ENCODE peak calls at places on chromosomes 1 and 21, in six cellular contexts. T is GM12891, Q is K562, P is H1, X is GM12878, J is HepG2. L is an unnamed sample.

GRCh38 chr1:69737527-69738176 is 169.9 kb downstream of the LRRC7 start:
- DNase-seq in T (no peak), Q (peak; percentile 23), P (no peak), X (peak; percentile 11), J (peak; percentile 61), L (no peak)

GRCh38 chr1:119631433-119632102 is 16.5 kb downstream of the ZNF697 start:
- DNase-seq in T (no peak), Q (no peak), P (no peak), X (no peak), J (peak; percentile 88), L (peak; percentile 29)

GRCh38 chr21:26130249-26130896 is 40.2 kb downstream of the APP start:
- DNase-seq in T (no peak), Q (no peak), P (no peak), X (no peak), J (no peak), L (no peak)

GRCh38 chr1:184497962-184498723 is 111.3 kb downstream of the C1orf21 start:
- DNase-seq in T (no peak), Q (no peak), P (peak; percentile 36), X (no peak), J (no peak), L (no peak)

GRCh38 chr1:93635614-93636543 is 45.8 kb downstream of the BCAR3 start:
- DNase-seq in T (no peak), Q (no peak), P (peak; percentile 71), X (no peak), J (no peak), L (no peak)

GRCh38 chr1:171220551-171221175 is 27.6 kb upstream of the FMO1 start:
- DNase-seq in T (no peak), Q (no peak), P (peak; percentile 73), X (no peak), J (no peak), L (no peak)

GRCh38 chr21:38806942-38807284 is 1.2 kb downstream of the ETS2 start:
- DNase-seq in T (no peak), Q (peak; percentile 28), P (no peak), X (no peak), J (no peak), L (no peak)

GRCh38 chr1:9705337-9706098 is 54.0 kb downstream of the PIK3CD start:
- DNase-seq in T (no peak), Q (no peak), P (no peak), X (no peak), J (no peak), L (no peak)

GRCh38 chr1:217076902-217077301 is 353.7 kb upstream of the ESRRG start:
- DNase-seq in T (no peak), Q (no peak), P (no peak), X (no peak), J (no peak), L (no peak)

GRCh38 chr1:203582568-203582967 is 44.1 kb upstream of the ATP2B4 start:
- DNase-seq in T (no peak), Q (no peak), P (no peak), X (no peak), J (no peak), L (no peak)

GRCh38 chr1:3611170-3612019 is at the start of gene MEGF6:
- DNase-seq in T (no peak), Q (peak; percentile 81), P (peak; percentile 84), X (no peak), J (peak; percentile 43), L (no peak)

GRCh38 chr1:107689157-107689556 is 275.8 kb downstream of the VAV3 start:
- DNase-seq in T (no peak), Q (no peak), P (no peak), X (no peak), J (no peak), L (no peak)

GRCh38 chr1:185293967-185294542 is 23.0 kb downstream of the IVNS1ABP start:
- DNase-seq in T (no peak), Q (no peak), P (no peak), X (no peak), J (no peak), L (no peak)

GRCh38 chr1:221429262-221429661 is 312.6 kb downstream of the DUSP10 start:
- DNase-seq in T (no peak), Q (no peak), P (no peak), X (no peak), J (no peak), L (no peak)

GRCh38 chr1:15370781-15371467 is 38.8 kb upstream of the EFHD2 start:
- DNase-seq in T (no peak), Q (no peak), P (no peak), X (no peak), J (peak; percentile 61), L (no peak)

GRCh38 chr1:187985145-187985896 is 1156.6 kb downstream of the PLA2G4A start:
- DNase-seq in T (no peak), Q (no peak), P (no peak), X (peak; percentile 19), J (no peak), L (no peak)

GRCh38 chr1:154208677-154209390 is 2.7 kb upstream of the CFAP141 start:
- DNase-seq in T (no peak), Q (no peak), P (no peak), X (no peak), J (no peak), L (no peak)

GRCh38 chr1:13864760-13865159 is 164.8 kb downstream of the PRDM2 start:
- DNase-seq in T (no peak), Q (no peak), P (no peak), X (no peak), J (no peak), L (no peak)

GRCh38 chr21:29499734-29500343 is 201.1 kb downstream of the BACH1 start:
- DNase-seq in T (no peak), Q (peak; percentile 64), P (peak; percentile 63), X (no peak), J (peak; percentile 50), L (no peak)

GRCh38 chr1:192550922-192551534 is 24.5 kb upstream of the RGS1 start:
- DNase-seq in T (no peak), Q (no peak), P (no peak), X (peak; percentile 89), J (no peak), L (no peak)

DNA sequence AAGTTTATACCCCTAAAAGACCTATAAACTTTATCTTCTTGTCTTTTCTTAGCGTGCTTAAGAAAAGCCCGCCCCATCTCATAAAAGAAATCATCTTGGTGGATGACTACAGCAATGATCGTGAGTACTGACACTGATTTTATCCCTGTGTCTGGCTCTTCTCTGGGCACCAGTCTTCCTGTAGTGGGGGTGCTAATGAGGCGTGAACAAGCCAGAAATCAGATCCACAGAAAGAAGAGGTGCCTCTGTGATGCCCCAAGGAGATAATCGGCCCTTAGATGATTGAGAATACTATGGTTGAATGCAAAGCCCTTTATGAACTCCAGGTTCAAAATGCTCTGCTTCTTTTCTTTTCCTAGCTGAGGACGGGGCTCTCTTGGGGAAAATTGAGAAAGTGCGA is 169.3 kb downstream of the GALNT2 start:
- DNase-seq in T (no peak), Q (no peak), P (no peak), X (no peak), J (no peak), L (no peak)
- TF ChIP-seq POLR2A in T (no peak), Q (no peak), P (no peak), X (no peak), J (no peak), L (no peak)

DNA sequence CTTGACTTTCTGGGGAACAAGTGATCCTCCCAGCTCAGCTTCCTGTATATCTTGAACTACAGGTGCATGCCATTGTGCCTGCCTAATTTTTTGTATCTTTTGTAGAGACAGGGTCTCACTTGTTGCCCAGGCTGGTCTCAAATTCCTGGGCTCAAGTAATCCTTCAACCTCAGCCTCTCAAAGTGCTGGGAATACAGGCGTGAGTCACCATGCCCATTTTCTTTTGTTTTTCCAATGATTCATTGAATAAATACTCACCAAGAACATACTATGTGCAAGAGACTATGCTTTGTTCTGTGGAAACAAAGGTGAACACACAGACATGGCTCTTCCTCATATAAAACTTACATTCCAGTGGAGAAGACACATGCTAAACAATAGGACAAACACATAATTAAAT is 407.8 kb upstream of the DAB1 start:
- DNase-seq in T (no peak), Q (no peak), P (no peak), X (no peak), J (peak; percentile 58), L (no peak)
- TF ChIP-seq TAF1 in T (no peak), Q (no peak), P (no peak), X (no peak), J (no peak), L (no peak)

GRCh38 chr21:32426066-32426465 is 13.6 kb downstream of the EVA1C start:
- DNase-seq in T (no peak), Q (peak; percentile 3), P (no peak), X (no peak), J (no peak), L (no peak)
- TF ChIP-seq POLR2A in T (no peak), Q (no peak), P (no peak), X (no peak), J (no peak), L (no peak)

GRCh38 chr1:32334274-32334861 is 1.7 kb downstream of the MARCKSL1 start:
- DNase-seq in T (no peak), Q (no peak), P (no peak), X (no peak), J (no peak), L (no peak)

GRCh38 chr1:32333251-32333963 is 2.6 kb downstream of the MARCKSL1 start:
- DNase-seq in T (no peak), Q (no peak), P (no peak), X (no peak), J (no peak), L (no peak)

GRCh38 chr1:32335951-32336867 is at the start of gene MARCKSL1:
- DNase-seq in T (peak; percentile 76), Q (peak; percentile 92), P (peak; percentile 27), X (no peak), J (peak; percentile 63), L (peak; percentile 75)

GRCh38 chr1:32335619-32335950 is 448 bp downstream of the MARCKSL1 start:
- DNase-seq in T (no peak), Q (peak; percentile 56), P (no peak), X (no peak), J (no peak), L (no peak)

DNA sequence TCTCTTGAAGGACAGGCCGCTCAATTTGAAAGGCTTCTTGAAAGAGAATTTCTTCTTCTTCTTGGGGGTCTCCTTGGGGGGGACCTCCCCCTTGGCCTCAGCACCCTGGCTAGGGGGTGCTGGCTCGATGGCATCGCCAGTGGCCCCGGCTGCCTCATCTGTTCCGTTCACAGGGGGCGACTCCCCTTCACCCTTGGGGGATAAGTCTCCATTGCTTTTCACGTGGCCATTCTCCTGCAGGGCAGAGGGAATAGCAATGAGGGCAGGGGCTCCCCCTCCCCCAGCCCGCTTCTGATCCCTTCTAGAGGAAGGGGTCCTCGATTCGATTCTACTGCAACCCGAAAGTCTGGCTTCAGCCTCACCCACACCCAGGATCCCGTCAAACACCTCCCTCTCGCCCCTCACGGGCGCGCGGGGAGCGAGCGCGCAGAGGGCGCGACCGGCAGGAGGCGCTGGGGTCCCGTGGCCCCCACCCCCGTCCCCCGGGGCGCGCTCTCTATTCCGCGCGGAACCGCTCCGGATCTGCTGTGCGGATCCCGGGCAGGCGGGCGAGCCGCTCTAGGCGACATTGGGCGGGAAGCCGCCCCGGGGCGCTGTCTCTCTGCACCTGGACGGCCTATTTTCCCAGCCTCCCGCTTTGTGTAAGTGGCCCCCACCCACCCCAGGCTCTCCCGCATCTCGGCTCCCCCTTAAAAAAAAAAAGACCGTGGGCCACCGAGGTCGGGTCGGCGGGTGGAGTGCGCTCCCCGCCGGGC is 992 bp downstream of the MARCKSL1 start:
- DNase-seq in T (peak; percentile 50), Q (peak; percentile 85), P (no peak), X (no peak), J (no peak), L (peak; percentile 57)
- TF ChIP-seq TAF1 in T (no peak), Q (peak; percentile 25), P (peak; percentile 34), X (no peak), J (no peak), L (no peak)